ENCODE peak calls at places on chromosomes 3 and 15, in four cellular contexts. K is HT1080, A is SJSA1, G is GM12891. E is an unnamed sample.

GRCh38 chr3:42490243-42490642 is 12.2 kb upstream of the VIPR1 start:
- DNase-seq in K (peak), A (no peak), G (no peak), E (no peak)

GRCh38 chr15:64443016-64443415 is 17.4 kb upstream of the ZNF609 start:
- DNase-seq in K (no peak), A (no peak), G (no peak), E (no peak)

GRCh38 chr15:70033529-70034140 is 64.1 kb downstream of the TLE3 start:
- DNase-seq in K (no peak), A (no peak), G (no peak), E (no peak)

GRCh38 chr3:140143670-140144069 is 208.7 kb downstream of the CLSTN2 start:
- DNase-seq in K (no peak), A (no peak), G (no peak), E (no peak)

GRCh38 chr3:70951937-70952492 is 631.5 kb downstream of the FOXP1 start:
- DNase-seq in K (no peak), A (no peak), G (no peak), E (no peak)

GRCh38 chr3:128590948-128591347 is 59.7 kb downstream of the RPN1 start:
- DNase-seq in K (no peak), A (no peak), G (no peak), E (no peak)

GRCh38 chr15:40847225-40847961 is 3.5 kb downstream of the SPINT1 start:
- DNase-seq in K (peak), A (no peak), G (peak), E (no peak)

GRCh38 chr3:108124337-108125150 is 33.7 kb upstream of the CD47 start:
- DNase-seq in K (no peak), A (no peak), G (no peak), E (no peak)

GRCh38 chr3:11671648-11672100 is 28.0 kb upstream of the VGLL4 start:
- DNase-seq in K (peak), A (no peak), G (peak), E (no peak)

GRCh38 chr15:60605879-60606304 is 127.0 kb upstream of the ICE2 start:
- DNase-seq in K (peak), A (no peak), G (no peak), E (no peak)

GRCh38 chr3:37737134-37737533 is 124.5 kb upstream of the CTDSPL start:
- DNase-seq in K (no peak), A (no peak), G (no peak), E (no peak)

GRCh38 chr3:160185711-160186110 is 39.5 kb upstream of the C3orf80 start:
- DNase-seq in K (no peak), A (no peak), G (no peak), E (no peak)

GRCh38 chr3:147383617-147384016 is 22.7 kb downstream of the ZIC4 start:
- DNase-seq in K (no peak), A (no peak), G (no peak), E (no peak)

GRCh38 chr3:128787256-128788253 is 61.6 kb downstream of the RAB7A start:
- DNase-seq in K (peak), A (peak), G (no peak), E (no peak)

GRCh38 chr15:70453238-70453637 is 310.1 kb downstream of the UACA start:
- DNase-seq in K (no peak), A (no peak), G (no peak), E (no peak)

GRCh38 chr3:23455775-23456174 is 252.6 kb downstream of the UBE2E2 start:
- DNase-seq in K (peak), A (no peak), G (no peak), E (no peak)

GRCh38 chr3:158896729-158897128 is 94.9 kb downstream of the MFSD1 start:
- DNase-seq in K (no peak), A (no peak), G (no peak), E (no peak)

GRCh38 chr15:22839046-22839705 is 710 bp downstream of the NIPA2 start:
- DNase-seq in K (no peak), A (no peak), G (no peak), E (no peak)

GRCh38 chr3:104596551-104596950 is 770.2 kb upstream of the ALCAM start:
- DNase-seq in K (peak), A (no peak), G (no peak), E (no peak)

GRCh38 chr3:52306978-52307377 is 9.1 kb upstream of the DNAH1 start:
- DNase-seq in K (no peak), A (no peak), G (no peak), E (no peak)

GRCh38 chr3:52052831-52053306 is 3.5 kb downstream of the DUSP7 start:
- DNase-seq in K (peak), A (peak), G (no peak), E (peak)

GRCh38 chr15:24878153-24878552 is 76.6 kb upstream of the SNRPN start:
- DNase-seq in K (no peak), A (no peak), G (no peak), E (no peak)

GRCh38 chr15:27258287-27258686 is 287.3 kb downstream of the GABRG3 start:
- DNase-seq in K (no peak), A (no peak), G (no peak), E (no peak)

GRCh38 chr3:52046186-52046913 is 10.0 kb downstream of the DUSP7 start:
- DNase-seq in K (peak), A (peak), G (no peak), E (peak)